ENCODE peak calls at places on chromosomes 2 and 18, in four cellular contexts. E is fibroblast of lung, R is neural progenitor cell, U is mesendoderm. X is an unnamed sample.

GRCh38 chr2:49972699-49973098 is 818.4 kb upstream of the FSHR start:
- DNase-seq in E (no peak), R (peak; percentile 85), U (peak; percentile 93), X (no peak)

GRCh38 chr2:216574046-216574445 is 59.2 kb upstream of the IGFBP2 start:
- DNase-seq in R (no peak), U (no peak), E (no peak), X (no peak)

GRCh38 chr2:165666605-165667004 is 127.4 kb downstream of the GALNT3 start:
- DNase-seq in R (no peak), U (no peak), E (no peak), X (no peak)

GRCh38 chr18:634551-635045 is 22.9 kb upstream of the TYMS start:
- DNase-seq in U (peak; percentile 28), E (no peak), R (peak; percentile 6), X (no peak)

GRCh38 chr2:159256159-159256558 is 30.3 kb downstream of the WDSUB1 start:
- DNase-seq in U (no peak), E (peak; percentile 14), R (no peak), X (peak; percentile 7)

GRCh38 chr2:69344305-69344704 is 42.7 kb downstream of the GFPT1 start:
- DNase-seq in R (peak; percentile 31), U (no peak), E (no peak), X (no peak)

GRCh38 chr2:226578879-226579278 is 220.7 kb downstream of the IRS1 start:
- DNase-seq in U (no peak), E (peak; percentile 72), R (no peak), X (peak; percentile 66)

GRCh38 chr2:222313816-222314215 is 15.0 kb upstream of the PAX3 start:
- DNase-seq in U (no peak), R (no peak), E (no peak), X (no peak)

GRCh38 chr2:45699032-45699658 is 47.7 kb downstream of the PRKCE start:
- DNase-seq in R (peak; percentile 41), E (peak; percentile 81), U (no peak), X (peak; percentile 76)

GRCh38 chr2:209872675-209873074 is 101.0 kb downstream of the UNC80 start:
- DNase-seq in R (peak; percentile 91), E (peak; percentile 85), U (peak; percentile 81), X (peak; percentile 79)

GRCh38 chr2:241859436-241860183 is 916 bp upstream of the PDCD1 start:
- DNase-seq in R (no peak), E (no peak), U (no peak), X (no peak)

GRCh38 chr2:240556553-240557100 is 1.2 kb downstream of the ANKMY1 start:
- DNase-seq in R (peak; percentile 59), U (peak; percentile 86), E (peak; percentile 39), X (no peak)

GRCh38 chr2:240557808-240558207 is at the start of gene ANKMY1:
- DNase-seq in E (peak; percentile 74), R (peak; percentile 94), U (peak; percentile 90), X (peak; percentile 52)

GRCh38 chr2:240555541-240556250 is 2.1 kb downstream of the ANKMY1 start:
- DNase-seq in U (no peak), E (no peak), R (peak; percentile 0), X (no peak)

GRCh38 chr2:240558229-240558885 is 569 bp upstream of the ANKMY1 start:
- DNase-seq in E (no peak), U (no peak), R (peak; percentile 39), X (no peak)

DNA sequence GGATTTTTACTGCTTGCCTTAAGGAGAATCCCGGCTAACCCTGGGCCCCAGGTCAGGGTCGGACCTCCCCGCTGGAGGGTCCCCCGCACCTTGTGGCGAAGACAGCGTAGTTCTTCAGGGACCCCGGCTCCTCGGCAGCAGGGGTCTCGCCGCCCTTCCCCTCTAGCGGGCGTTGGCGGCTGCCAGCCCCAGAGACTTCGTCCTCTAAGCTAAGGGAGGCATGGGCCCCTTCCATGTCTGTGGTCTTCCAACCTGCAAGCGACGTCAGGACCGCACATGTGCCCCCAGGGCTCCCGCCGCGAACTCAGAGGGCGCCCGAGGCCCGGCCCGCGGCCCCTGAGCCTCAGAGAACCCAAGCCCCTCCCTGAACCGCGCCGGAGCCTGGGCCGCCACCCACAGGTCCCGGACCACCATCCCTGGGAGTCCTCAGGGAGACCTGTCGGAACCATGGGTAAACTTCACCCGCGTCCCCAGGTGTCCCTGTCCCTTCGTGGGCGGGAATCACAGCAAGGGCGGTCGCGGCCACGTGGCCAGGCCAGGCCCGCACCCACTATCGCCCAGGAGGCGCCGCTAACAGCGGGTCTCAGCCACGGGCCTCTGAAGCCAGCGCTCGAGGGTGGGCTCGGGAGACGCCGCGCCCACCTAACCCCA is 562 bp downstream of the ANKMY1 start:
- DNase-seq in R (peak; percentile 7), U (no peak), E (no peak), X (no peak)
- H3K9ac ChIP-seq in R (no peak overlapping the region), U (no peak overlapping the region), E (peak overlapping the region; percentile 51), X (peak overlapping the region; percentile 63)

GRCh38 chr2:212843409-212844199 is 305.0 kb upstream of the ERBB4 start:
- DNase-seq in R (no peak), U (no peak), E (peak; percentile 89), X (peak; percentile 89)
- H3K9ac ChIP-seq in R (no peak overlapping the region), U (no peak overlapping the region), E (no peak overlapping the region), X (peak overlapping the region; percentile 60)

GRCh38 chr2:231039294-231039664 is 2.0 kb downstream of the C2orf72 start:
- DNase-seq in E (no peak), U (no peak), R (no peak), X (no peak)

GRCh38 chr2:231037202-231037730 is at the start of gene C2orf72:
- DNase-seq in U (no peak), E (no peak), R (peak; percentile 64), X (no peak)

GRCh38 chr2:231038483-231039293 is 1.4 kb downstream of the C2orf72 start:
- DNase-seq in R (peak; percentile 28), U (no peak), E (no peak), X (no peak)

GRCh38 chr2:231036578-231037106 is 681 bp upstream of the C2orf72 start:
- DNase-seq in U (no peak), R (no peak), E (no peak), X (no peak)

GRCh38 chr2:231037731-231038482 is 584 bp downstream of the C2orf72 start:
- DNase-seq in R (peak; percentile 77), U (no peak), E (no peak), X (no peak)
- H3K9ac ChIP-seq in R (no peak overlapping the region), U (peak overlapping the region; percentile 32), E (no peak overlapping the region), X (no peak overlapping the region)

GRCh38 chr18:61950371-61950770 is 57.6 kb upstream of the RNF152 start:
- DNase-seq in U (no peak), R (no peak), E (no peak), X (no peak)
- H3K9ac ChIP-seq in U (no peak overlapping the region), R (no peak overlapping the region), E (no peak overlapping the region), X (peak overlapping the region; percentile 49)